ENCODE peak calls at places on chromosomes 12 and 14, in four cellular contexts. S is activated T-helper 1 cell treated with anti-CD3 and anti-CD28 coated beads, Interleukin-2, amount 50 U/mL, for 16 hours; N is cardiac fibroblast; V is left ventricle myocardium inferior. O is an unnamed sample.

GRCh38 chr14:75454963-75455546 is 27.2 kb downstream of the JDP2 start:
- DNase-seq in N (peak), S (no peak), V (peak), O (no peak)

GRCh38 chr12:42382013-42382696 is 56.2 kb downstream of the PPHLN1 start:
- DNase-seq in V (no peak), S (no peak), N (peak), O (no peak)

GRCh38 chr14:100532916-100533630 is 54.1 kb downstream of the BEGAIN start:
- DNase-seq in V (peak), N (peak), S (no peak), O (no peak)

GRCh38 chr12:113391650-113392340 is 11.9 kb downstream of the SDS start:
- DNase-seq in S (no peak), V (no peak), N (no peak), O (no peak)

GRCh38 chr14:92549096-92549852 is 35.7 kb downstream of the RIN3 start:
- DNase-seq in V (peak), S (no peak), N (peak), O (no peak)

GRCh38 chr12:116539905-116540482 is 19.2 kb upstream of the MAP1LC3B2 start:
- DNase-seq in N (peak), V (peak), S (no peak), O (no peak)

GRCh38 chr14:104820669-104821228 is 19.8 kb downstream of the ZBTB42 start:
- DNase-seq in S (no peak), N (peak), V (no peak), O (no peak)

GRCh38 chr14:99568567-99569560 is 35.1 kb downstream of the CCDC85C start:
- DNase-seq in V (peak), S (no peak), N (peak), O (no peak)

GRCh38 chr12:93573552-93574223 is 1.2 kb downstream of the SOCS2 start:
- DNase-seq in V (no peak), N (peak), S (no peak), O (no peak)

GRCh38 chr14:64649383-64649998 is 54.7 kb upstream of the PLEKHG3 start:
- DNase-seq in S (no peak), V (no peak), N (peak), O (no peak)

GRCh38 chr12:48750769-48751356 is 34.4 kb upstream of the CCNT1 start:
- DNase-seq in S (no peak), N (no peak), V (no peak), O (no peak)

GRCh38 chr12:54929998-54930397 is 54.6 kb downstream of the TESPA1 start:
- DNase-seq in V (no peak), S (no peak), N (no peak), O (no peak)

GRCh38 chr12:91704446-91704845 is 441.2 kb downstream of the BTG1 start:
- DNase-seq in V (no peak), N (peak), S (no peak), O (no peak)

GRCh38 chr12:617304-617915 is 45.8 kb downstream of the NINJ2 start:
- DNase-seq in S (no peak), N (peak), V (peak), O (no peak)

GRCh38 chr14:57492859-57493258 is 798 bp downstream of the CCDC198 start:
- DNase-seq in S (no peak), N (peak), V (no peak), O (no peak)

GRCh38 chr12:79006306-79006705 is 141.7 kb downstream of the SYT1 start:
- DNase-seq in S (no peak), V (no peak), N (peak), O (no peak)

GRCh38 chr12:112557954-112558630 is 139.3 kb downstream of the PTPN11 start:
- DNase-seq in S (no peak), N (no peak), V (no peak), O (no peak)

GRCh38 chr14:68951051-68951797 is 27.9 kb downstream of the ACTN1 start:
- DNase-seq in S (no peak), N (peak), V (peak), O (peak)

GRCh38 chr12:78181544-78182162 is 351.0 kb downstream of the NAV3 start:
- DNase-seq in S (no peak), N (peak), V (no peak), O (no peak)